ENCODE peak calls at places on chromosomes 16 and 17, in nine cellular contexts. L is Peyer's patch, C is adrenal gland, E is ovary, B is HCT116, V is uterus, I is stomach, N is A549, O is testis. R is an unnamed sample.

GRCh38 chr17:47998044-47998443 is 27.1 kb downstream of the CDK5RAP3 start:
- DNase-seq in L (no peak), C (no peak), E (no peak), B (no peak), V (no peak), I (no peak), N (no peak), O (no peak), R (no peak)

GRCh38 chr16:89049484-89050118 is 44.1 kb upstream of the ACSF3 start:
- DNase-seq in L (no peak), C (no peak), E (no peak), B (no peak), V (no peak), I (no peak), N (no peak), O (no peak), R (no peak)

GRCh38 chr16:84461504-84462295 is 42.8 kb downstream of the MEAK7 start:
- DNase-seq in L (peak; percentile 43), C (no peak), E (no peak), B (no peak), V (no peak), I (no peak), N (no peak), O (peak; percentile 8), R (no peak)

GRCh38 chr16:51556694-51557327 is 405.7 kb upstream of the SALL1 start:
- DNase-seq in L (no peak), C (no peak), E (peak; percentile 60), B (no peak), V (peak; percentile 83), I (no peak), N (peak; percentile 79), O (no peak), R (no peak)

GRCh38 chr17:59572301-59572924 is 7.0 kb downstream of the DHX40 start:
- DNase-seq in L (no peak), C (no peak), E (no peak), B (no peak), V (no peak), I (no peak), N (no peak), O (no peak), R (no peak)

GRCh38 chr16:86578056-86578455 is 293 bp upstream of the FOXL1 start:
- DNase-seq in L (no peak), C (no peak), E (no peak), B (no peak), V (no peak), I (no peak), N (no peak), O (no peak), R (no peak)

GRCh38 chr16:89453662-89454321 is 36.6 kb downstream of the ANKRD11 start:
- DNase-seq in L (peak; percentile 56), C (peak; percentile 75), E (no peak), B (no peak), V (no peak), I (peak; percentile 51), N (peak; percentile 56), O (no peak), R (no peak)

GRCh38 chr17:10022416-10022815 is 117.3 kb upstream of the RCVRN start:
- DNase-seq in L (no peak), C (no peak), E (no peak), B (no peak), V (no peak), I (no peak), N (no peak), O (no peak), R (no peak)

GRCh38 chr17:45353047-45353446 is 36.2 kb upstream of the MAP3K14 start:
- DNase-seq in L (peak; percentile 44), C (no peak), E (peak; percentile 0), B (no peak), V (peak; percentile 1), I (no peak), N (no peak), O (no peak), R (peak; percentile 22)

GRCh38 chr17:7851438-7852261 is 3.2 kb upstream of the TMEM88 start:
- DNase-seq in L (peak; percentile 96), C (peak; percentile 91), E (peak; percentile 90), B (no peak), V (peak; percentile 88), I (peak; percentile 94), N (peak; percentile 78), O (peak; percentile 94), R (peak; percentile 90)

GRCh38 chr17:77728022-77728671 is 230.4 kb upstream of the TNRC6C start:
- DNase-seq in L (no peak), C (no peak), E (no peak), B (peak; percentile 36), V (peak; percentile 65), I (no peak), N (no peak), O (peak; percentile 34), R (no peak)

GRCh38 chr17:74768069-74768762 is 7.9 kb downstream of the NAT9 start:
- DNase-seq in L (no peak), C (peak; percentile 98), E (no peak), B (no peak), V (no peak), I (peak; percentile 89), N (no peak), O (peak; percentile 71), R (no peak)

GRCh38 chr16:84933774-84934571 is 77.4 kb downstream of the ZDHHC7 start:
- DNase-seq in L (peak; percentile 62), C (peak; percentile 95), E (peak; percentile 86), B (no peak), V (peak; percentile 72), I (no peak), N (no peak), O (peak; percentile 91), R (no peak)

GRCh38 chr17:79778504-79779087 is 648 bp downstream of the CBX2 start:
- DNase-seq in L (no peak), C (no peak), E (peak; percentile 62), B (no peak), V (no peak), I (no peak), N (no peak), O (no peak), R (no peak)

GRCh38 chr17:22507823-22508222 is 815.5 kb downstream of the KCNJ18 start:
- DNase-seq in L (no peak), C (no peak), E (no peak), B (no peak), V (no peak), I (no peak), N (no peak), O (peak; percentile 78), R (peak; percentile 25)

GRCh38 chr17:81470270-81470943 is 42.2 kb downstream of the ACTG1 start:
- DNase-seq in L (no peak), C (no peak), E (no peak), B (no peak), V (no peak), I (no peak), N (no peak), O (no peak), R (no peak)
- TF ChIP-seq POLR2A in L (no peak), C (no peak), E (no peak), B (no peak), V (no peak), I (no peak), N (no peak), O (no peak), R (no peak)

DNA sequence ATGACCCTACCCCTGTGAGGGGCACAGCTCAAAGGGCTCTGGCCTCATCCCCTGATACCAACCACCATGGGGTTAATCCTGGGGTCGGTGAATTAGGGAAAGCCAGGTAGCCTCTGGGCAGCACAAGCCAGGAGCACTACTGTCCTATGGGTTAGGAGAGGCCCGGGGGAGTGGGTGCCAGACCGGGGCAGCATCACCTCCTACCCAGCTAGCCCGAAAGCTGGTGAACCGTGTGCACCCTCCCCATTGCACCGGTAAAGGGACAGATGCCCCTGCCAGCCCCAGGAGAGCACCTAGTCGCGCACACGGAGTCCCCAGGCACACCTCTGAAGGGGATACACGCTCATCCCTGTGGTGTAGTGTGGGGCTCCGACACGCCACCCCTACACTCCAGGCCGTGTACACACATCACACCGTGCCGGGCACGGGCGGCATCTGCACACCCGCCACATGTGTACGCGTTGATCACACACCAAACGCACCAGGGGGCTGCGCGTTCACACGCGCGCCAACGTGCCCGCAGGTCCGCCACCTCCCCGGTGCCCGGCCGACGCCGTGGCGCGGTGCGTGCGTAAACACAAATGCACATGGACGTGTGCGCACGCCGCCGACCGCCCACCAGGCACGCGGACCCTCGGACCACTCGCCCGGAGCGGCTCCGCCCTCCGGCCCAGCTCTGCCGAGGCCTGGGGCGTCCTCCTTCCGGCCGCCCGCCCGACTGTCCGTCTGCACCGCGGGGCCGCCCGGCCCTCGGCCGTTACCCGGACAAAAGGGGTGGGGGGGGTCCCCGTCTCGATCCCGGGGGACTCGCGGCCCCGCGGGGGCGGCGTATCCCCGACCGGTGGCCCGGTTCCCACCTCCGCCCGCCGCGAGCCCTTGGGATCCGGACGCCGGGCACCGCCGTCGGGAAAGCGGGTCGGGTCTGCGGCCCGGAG is 785 bp downstream of the UBALD1 start:
- DNase-seq in L (no peak), C (peak; percentile 46), E (no peak), B (no peak), V (no peak), I (no peak), N (no peak), O (no peak), R (no peak)
- H3K4me1 ChIP-seq in L (peaks cover 16% of the 10 kb centered on the region), C (peaks cover 19% of the 10 kb centered on the region), E (peaks cover 18% of the 10 kb centered on the region), B (peaks cover 25% of the 10 kb centered on the region), V (no peaks in the 10 kb centered on the region), I (peaks cover 56% of the 10 kb centered on the region), N (peaks cover 40% of the 10 kb centered on the region), O (peaks cover 32% of the 10 kb centered on the region), R (peaks cover 53% of the 10 kb centered on the region)

DNA sequence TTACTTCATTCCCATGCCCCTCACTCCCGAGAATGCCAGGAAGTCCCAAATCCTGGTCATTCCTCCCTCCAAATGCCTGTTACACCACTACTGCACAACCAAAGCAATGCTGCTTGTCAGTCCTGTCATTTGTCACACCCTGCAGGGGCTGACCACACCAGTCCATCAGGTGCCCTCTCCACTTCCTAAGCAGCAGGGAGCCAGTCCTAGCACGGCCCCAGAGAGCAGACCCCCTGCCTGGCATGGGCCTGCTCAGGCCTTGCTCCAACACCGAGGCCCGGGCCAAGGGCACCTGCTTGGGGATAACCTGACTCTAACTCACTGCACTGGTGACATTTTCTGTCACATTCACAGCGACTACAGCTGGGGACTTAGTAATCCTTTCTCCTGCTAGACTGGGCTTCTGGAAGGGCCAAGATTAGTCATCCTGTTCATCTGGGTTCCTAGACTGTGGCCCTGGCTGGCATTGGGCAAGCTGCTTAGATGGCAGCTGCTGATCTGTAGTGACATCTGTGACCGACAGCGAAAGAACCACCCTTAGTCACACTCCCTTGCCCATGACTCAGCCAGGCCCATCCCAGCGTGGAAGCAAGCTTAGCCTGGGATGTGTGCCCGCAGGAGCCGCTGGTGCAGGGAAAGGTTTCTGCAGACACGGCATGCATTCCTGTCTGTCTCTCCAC is 5.4 kb downstream of the ALYREF start:
- DNase-seq in L (no peak), C (peak; percentile 95), E (no peak), B (no peak), V (no peak), I (no peak), N (no peak), O (no peak), R (no peak)
- TF ChIP-seq POLR2A in L (no peak), C (peak; percentile 33), E (no peak), B (no peak), V (no peak), I (no peak), N (no peak), O (no peak), R (no peak)

DNA sequence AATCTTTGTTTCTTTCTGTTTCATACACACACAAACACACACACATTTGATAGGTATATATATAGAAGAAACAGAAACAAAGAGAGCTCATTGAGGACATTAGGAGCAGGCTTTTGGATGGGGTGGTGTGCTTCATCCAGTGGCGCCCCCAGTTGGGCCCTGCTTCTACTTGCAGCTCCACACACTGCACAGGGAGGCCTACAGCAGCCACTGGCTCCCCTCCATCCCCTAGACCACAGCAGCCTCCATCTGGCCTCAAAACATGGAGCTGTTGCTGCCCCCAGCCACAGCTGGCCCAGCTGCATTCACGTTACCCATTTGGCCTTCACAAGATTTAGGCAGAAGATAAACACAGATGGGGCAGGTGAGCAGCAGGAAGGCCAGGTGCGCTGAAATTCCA is 33.1 kb upstream of the NF1 start:
- DNase-seq in L (no peak), C (no peak), E (no peak), B (no peak), V (no peak), I (no peak), N (no peak), O (no peak), R (no peak)
- H3K4me1 ChIP-seq in L (no peaks in the 10 kb centered on the region), C (peaks cover 14% of the 10 kb centered on the region), E (no peaks in the 10 kb centered on the region), B (no peaks in the 10 kb centered on the region), V (no peaks in the 10 kb centered on the region), I (no peaks in the 10 kb centered on the region), N (no peaks in the 10 kb centered on the region), O (no peaks in the 10 kb centered on the region), R (no peaks in the 10 kb centered on the region)